ENCODE peak calls at places on chromosome 11, in eight cellular contexts. C is ovary, W is SK-N-SH, I is stomach, A is sigmoid colon, D is A549, V is H1, B is suprapubic skin. J is an unnamed sample.

GRCh38 chr11:64544616-64545296 is 46.3 kb upstream of the SLC22A12 start:
- DNase-seq in B (no peak), V (no peak), A (no peak), D (no peak), I (no peak), C (no peak), W (no peak), J (no peak)

GRCh38 chr11:103798029-103798428 is 238.4 kb upstream of the DDI1 start:
- DNase-seq in V (no peak), A (no peak), B (no peak), I (no peak), D (no peak), W (no peak), C (no peak), J (no peak)

GRCh38 chr11:44573333-44573732 is 7.9 kb downstream of the CD82 start:
- DNase-seq in C (no peak), I (no peak), B (no peak), A (no peak), D (no peak), W (no peak), V (no peak), J (no peak)

GRCh38 chr11:93528757-93529639 is 14.2 kb downstream of the SMCO4 start:
- DNase-seq in D (no peak), B (no peak), I (no peak), W (no peak), V (no peak), C (no peak), A (no peak), J (no peak)

GRCh38 chr11:65791719-65792213 is 4.9 kb downstream of the OVOL1 start:
- DNase-seq in W (peak; percentile 33), V (no peak), A (no peak), B (no peak), I (peak; percentile 62), C (no peak), D (no peak), J (no peak)

GRCh38 chr11:46347637-46348311 is 511 bp downstream of the DGKZ start:
- DNase-seq in D (no peak), I (no peak), B (no peak), C (peak; percentile 70), V (no peak), A (peak; percentile 77), W (peak; percentile 63), J (peak; percentile 47)

GRCh38 chr11:134661660-134662059 is 249.6 kb upstream of the B3GAT1 start:
- DNase-seq in W (no peak), I (peak; percentile 11), C (no peak), V (no peak), B (no peak), A (peak; percentile 18), D (no peak), J (no peak)

GRCh38 chr11:119901657-119902577 is 172.9 kb upstream of the NECTIN1 start:
- DNase-seq in I (no peak), A (no peak), V (no peak), C (no peak), B (no peak), W (peak; percentile 34), D (no peak), J (no peak)

GRCh38 chr11:102240502-102240901 is 76.8 kb upstream of the BIRC3 start:
- DNase-seq in I (no peak), A (no peak), B (no peak), W (no peak), V (no peak), C (no peak), D (no peak), J (no peak)

GRCh38 chr11:102241026-102241425 is 76.3 kb upstream of the BIRC3 start:
- DNase-seq in B (no peak), I (no peak), W (no peak), D (no peak), A (no peak), V (no peak), C (no peak), J (no peak)

GRCh38 chr11:102239906-102240305 is 77.4 kb upstream of the BIRC3 start:
- DNase-seq in V (no peak), A (no peak), C (no peak), B (no peak), I (no peak), D (no peak), W (no peak), J (no peak)

GRCh38 chr11:102243399-102243884 is 73.8 kb upstream of the BIRC3 start:
- DNase-seq in V (no peak), I (no peak), B (no peak), W (no peak), C (no peak), D (no peak), A (no peak), J (no peak)

DNA sequence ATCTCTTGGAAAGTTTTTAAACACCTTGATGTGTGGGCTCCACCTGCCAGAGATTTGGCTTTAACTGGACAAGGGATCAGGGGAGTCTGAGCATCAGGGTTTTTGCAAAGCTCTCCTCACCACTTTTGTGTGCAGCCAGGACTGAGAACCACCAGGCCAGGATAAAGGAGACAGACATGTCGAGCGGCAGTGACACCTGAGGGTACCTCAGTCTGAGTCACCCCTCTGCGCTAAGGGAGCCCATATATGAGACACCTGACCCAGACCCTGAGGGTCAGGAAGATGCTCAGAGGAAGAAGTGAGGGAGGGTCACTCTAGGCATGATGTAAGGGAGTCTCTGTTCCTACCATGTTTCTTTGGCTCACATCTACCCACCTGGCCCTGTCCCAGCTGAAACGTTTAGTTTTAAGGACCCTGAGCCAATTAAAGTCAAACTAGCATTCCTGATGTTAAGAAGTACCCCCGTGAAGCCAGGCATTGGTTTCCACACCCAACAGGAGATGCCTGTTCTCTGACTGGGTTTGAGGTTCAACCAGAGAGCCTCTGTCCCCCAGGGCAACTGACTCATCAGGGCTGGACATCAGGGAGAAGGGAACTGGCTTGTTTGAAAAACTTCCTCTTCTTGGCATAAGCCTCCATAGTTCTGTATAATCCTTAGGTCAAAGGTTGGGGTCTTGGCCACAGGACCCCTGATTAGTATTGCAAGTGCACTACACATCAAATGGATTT is 72.4 kb upstream of the BIRC3 start:
- DNase-seq in A (no peak), I (no peak), V (no peak), W (no peak), D (peak; percentile 20), B (no peak), C (no peak), J (no peak)
- TF ChIP-seq EP300 in A (no peak), I (no peak), V (no peak), W (no peak), D (no peak), B (no peak), C (no peak), J (no peak)

GRCh38 chr11:115656041-115656440 is 151.8 kb upstream of the CADM1 start:
- DNase-seq in V (no peak), B (no peak), C (no peak), A (no peak), W (no peak), I (no peak), D (no peak), J (no peak)
- TF ChIP-seq EP300 in V (no peak), B (no peak), C (no peak), A (no peak), W (no peak), I (no peak), D (no peak), J (no peak)

GRCh38 chr11:26025680-26026079 is 306.2 kb upstream of the ANO3 start:
- DNase-seq in A (no peak), D (no peak), V (no peak), W (no peak), B (no peak), I (no peak), C (no peak), J (no peak)
- TF ChIP-seq EP300 in A (no peak), D (no peak), V (no peak), W (no peak), B (no peak), I (no peak), C (no peak), J (no peak)

GRCh38 chr11:12857572-12857971 is 151.5 kb upstream of the RASSF10 start:
- DNase-seq in I (no peak), A (no peak), V (no peak), W (no peak), D (no peak), C (no peak), B (no peak), J (peak; percentile 29)

GRCh38 chr11:12860827-12861226 is 148.3 kb upstream of the RASSF10 start:
- DNase-seq in A (no peak), D (no peak), I (no peak), V (no peak), B (no peak), W (no peak), C (no peak), J (no peak)

GRCh38 chr11:12862761-12863469 is 146.2 kb upstream of the RASSF10 start:
- DNase-seq in W (peak; percentile 58), A (peak; percentile 82), V (peak; percentile 60), C (peak; percentile 82), B (no peak), D (no peak), I (no peak), J (peak; percentile 41)

GRCh38 chr11:12863605-12864121 is 145.5 kb upstream of the RASSF10 start:
- DNase-seq in I (no peak), V (no peak), B (no peak), W (no peak), D (no peak), C (no peak), A (no peak), J (no peak)

GRCh38 chr11:12859872-12860657 is 149.1 kb upstream of the RASSF10 start:
- DNase-seq in W (no peak), I (no peak), A (no peak), D (no peak), V (no peak), C (no peak), B (no peak), J (no peak)
- TF ChIP-seq EP300 in W (no peak), I (no peak), A (no peak), D (no peak), V (no peak), C (no peak), B (no peak), J (peak; percentile 36)